ENCODE peak calls at places on chromosomes 11 and 22, in seven cellular contexts. P, B, M, K, L, H and Q are unnamed samples.

GRCh38 chr11:120925944-120926343 is 98.0 kb upstream of the TBCEL start:
- DNase-seq in P (no peak), B (no peak), M (no peak), K (no peak), L (no peak), H (no peak), Q (no peak)

GRCh38 chr22:47038206-47038835 is 275.9 kb downstream of the TBC1D22A start:
- DNase-seq in P (no peak), B (no peak), M (no peak), K (no peak), L (no peak), H (no peak), Q (no peak)

GRCh38 chr11:18794956-18795355 is 3.4 kb upstream of the PTPN5 start:
- DNase-seq in P (no peak), B (no peak), M (no peak), K (no peak), L (no peak), H (no peak), Q (no peak)

GRCh38 chr11:9701799-9702198 is 37.9 kb downstream of the SWAP70 start:
- DNase-seq in P (no peak), B (peak; percentile 2), M (no peak), K (no peak), L (no peak), H (no peak), Q (no peak)

GRCh38 chr22:24009227-24010017 is 1.7 kb upstream of the CABIN1 start:
- DNase-seq in P (no peak), B (no peak), M (no peak), K (no peak), L (no peak), H (no peak), Q (no peak)

GRCh38 chr11:70604221-70604620 is 205.9 kb downstream of the CTTN start:
- DNase-seq in P (no peak), B (no peak), M (no peak), K (no peak), L (no peak), H (no peak), Q (no peak)

GRCh38 chr22:44586337-44586990 is 88.4 kb upstream of the RTL6 start:
- DNase-seq in P (no peak), B (no peak), M (no peak), K (no peak), L (peak; percentile 5), H (peak; percentile 26), Q (no peak)

GRCh38 chr11:2899080-2899783 is 13.7 kb upstream of the CDKN1C start:
- DNase-seq in P (no peak), B (no peak), M (no peak), K (no peak), L (no peak), H (no peak), Q (no peak)

GRCh38 chr11:113022267-113022666 is 61.0 kb downstream of the NCAM1 start:
- DNase-seq in P (no peak), B (no peak), M (no peak), K (no peak), L (no peak), H (no peak), Q (no peak)

GRCh38 chr22:27886843-27887151 is 32.3 kb downstream of the PITPNB start:
- DNase-seq in P (no peak), B (no peak), M (no peak), K (no peak), L (no peak), H (no peak), Q (no peak)

GRCh38 chr22:28674121-28674563 is 5.5 kb downstream of the TTC28 start:
- DNase-seq in P (peak; percentile 55), B (peak; percentile 69), M (no peak), K (no peak), L (peak; percentile 38), H (no peak), Q (no peak)

GRCh38 chr11:15062631-15063030 is 10.8 kb upstream of the CALCB start:
- DNase-seq in P (no peak), B (no peak), M (no peak), K (no peak), L (no peak), H (no peak), Q (no peak)

GRCh38 chr11:91804057-91804456 is 420.6 kb upstream of the FAT3 start:
- DNase-seq in P (no peak), B (no peak), M (peak; percentile 16), K (no peak), L (peak; percentile 13), H (no peak), Q (no peak)

GRCh38 chr11:100930185-100930778 is 199.3 kb downstream of the PGR start:
- DNase-seq in P (no peak), B (no peak), M (peak; percentile 76), K (no peak), L (peak; percentile 89), H (no peak), Q (no peak)

GRCh38 chr22:20919718-20920117 is 2.5 kb downstream of the CRKL start:
- DNase-seq in P (no peak), B (no peak), M (no peak), K (no peak), L (no peak), H (no peak), Q (no peak)

GRCh38 chr11:94304559-94304958 is at the start of gene IZUMO1R:
- DNase-seq in P (no peak), B (no peak), M (no peak), K (no peak), L (no peak), H (no peak), Q (no peak)
- H3K27ac ChIP-seq in P (no peak within 1 kb of the TSS), B (no peak within 1 kb of the TSS), M (no peak within 1 kb of the TSS), K (peak within 1 kb of the TSS; percentile 49), L (no peak within 1 kb of the TSS), H (no peak within 1 kb of the TSS), Q (no peak within 1 kb of the TSS)

GRCh38 chr11:64358536-64358906 is 441 bp upstream of the RPS6KA4 start:
- DNase-seq in P (peak; percentile 53), B (no peak), M (no peak), K (no peak), L (no peak), H (no peak), Q (no peak)
- H3K27ac ChIP-seq in P (peak overlapping the region; percentile 83), B (peak overlapping the region; percentile 62), M (peak overlapping the region; percentile 95), K (peak overlapping the region; percentile 94), L (peak overlapping the region; percentile 40), H (peak overlapping the region; percentile 82), Q (peak overlapping the region; percentile 93)

GRCh38 chr22:30279932-30280331 is 9.4 kb downstream of the CASTOR1 start:
- DNase-seq in P (no peak), B (no peak), M (no peak), K (no peak), L (no peak), H (no peak), Q (no peak)
- H3K27ac ChIP-seq in P (no peak overlapping the region), B (no peak overlapping the region), M (no peak overlapping the region), K (no peak overlapping the region), L (no peak overlapping the region), H (no peak overlapping the region), Q (no peak overlapping the region)

GRCh38 chr11:126727381-126727780 is 273.2 kb downstream of the KIRREL3 start:
- DNase-seq in P (no peak), B (no peak), M (no peak), K (no peak), L (no peak), H (no peak), Q (no peak)
- H3K27ac ChIP-seq in P (no peak overlapping the region), B (no peak overlapping the region), M (no peak overlapping the region), K (no peak overlapping the region), L (no peak overlapping the region), H (no peak overlapping the region), Q (no peak overlapping the region)

DNA sequence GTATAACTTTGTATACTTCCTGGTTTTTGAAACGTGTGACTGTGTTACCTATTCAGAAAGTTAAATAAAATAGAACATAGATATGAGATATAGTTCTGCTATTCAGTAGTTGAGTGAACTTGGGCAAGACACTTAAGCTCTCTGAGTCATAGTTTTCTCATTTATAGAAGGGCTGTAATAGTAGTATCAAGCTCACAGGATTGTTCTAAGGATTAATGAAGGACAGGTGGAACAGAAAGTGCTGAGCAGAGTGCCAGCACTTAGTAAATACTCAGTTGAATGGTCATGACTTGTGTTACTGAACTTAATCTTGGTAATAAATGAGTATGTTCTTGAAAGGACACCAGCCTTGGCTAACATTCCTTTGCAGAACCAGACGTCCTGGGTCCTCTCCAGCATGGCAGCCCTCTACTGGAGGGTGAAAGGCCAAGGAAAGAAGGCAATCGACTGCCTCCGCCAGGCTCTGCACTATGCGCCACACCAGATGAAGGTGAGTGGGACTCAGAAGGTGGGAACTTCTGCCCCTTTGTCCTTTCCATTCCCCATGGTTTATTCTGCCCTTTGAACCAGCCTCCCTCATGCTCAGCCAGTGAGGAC is 131.2 kb downstream of the TTC17 start:
- DNase-seq in P (no peak), B (no peak), M (no peak), K (no peak), L (no peak), H (no peak), Q (no peak)
- H3K27ac ChIP-seq in P (no peak overlapping the region), B (no peak overlapping the region), M (no peak overlapping the region), K (no peak overlapping the region), L (no peak overlapping the region), H (no peak overlapping the region), Q (no peak overlapping the region)